ENCODE peak calls at places on chromosomes 4 and X, in five cellular contexts. R is pancreas, Y is fibroblast of the aortic adventitia, L is type B pancreatic cell, C is tibial artery. E is an unnamed sample.

GRCh38 chr4:112905728-112906127 is 143.7 kb upstream of the ANK2 start:
- DNase-seq in Y (no peak), R (no peak), L (no peak), C (no peak), E (no peak)

GRCh38 chr4:65669981-65670330 is 333 bp downstream of the EPHA5 start:
- DNase-seq in C (no peak), L (no peak), R (no peak), Y (no peak), E (no peak)

GRCh38 chr4:125111352-125111751 is 203.4 kb upstream of the FAT4 start:
- DNase-seq in C (no peak), R (no peak), Y (no peak), L (no peak), E (no peak)

GRCh38 chr4:180060159-180060889 is 2182.9 kb upstream of the TENM3 start:
- DNase-seq in C (no peak), Y (no peak), R (no peak), L (no peak), E (no peak)

GRCh38 chrX:110180928-110181310 is 137.0 kb downstream of the AMMECR1 start:
- DNase-seq in C (no peak), Y (peak; percentile 58), R (no peak), L (no peak), E (no peak)

GRCh38 chr4:13970349-13970748 is 342.8 kb upstream of the BOD1L1 start:
- DNase-seq in Y (no peak), R (no peak), L (no peak), C (no peak), E (no peak)

GRCh38 chr4:110142461-110142860 is 56.0 kb downstream of the ELOVL6 start:
- DNase-seq in C (no peak), Y (no peak), R (no peak), L (no peak), E (no peak)

GRCh38 chr4:48194986-48195773 is 61.1 kb upstream of the TXK start:
- DNase-seq in Y (no peak), C (no peak), R (no peak), L (no peak), E (no peak)

GRCh38 chrX:1248381-1249061 is 20.1 kb upstream of the CSF2RA start:
- DNase-seq in Y (no peak), R (no peak), L (no peak), C (no peak), E (no peak)

GRCh38 chr4:3836802-3837601 is 70.8 kb downstream of the ADRA2C start:
- DNase-seq in Y (no peak), L (no peak), C (no peak), R (no peak), E (no peak)

GRCh38 chrX:153761863-153762262 is 2.2 kb upstream of the PLXNB3 start:
- DNase-seq in R (no peak), C (no peak), L (no peak), Y (no peak), E (no peak)

GRCh38 chr4:64230709-64231310 is 178.4 kb downstream of the TECRL start:
- DNase-seq in R (no peak), L (no peak), Y (peak; percentile 6), C (no peak), E (no peak)

GRCh38 chr4:80133240-80133783 is 60.3 kb upstream of the ANTXR2 start:
- DNase-seq in R (no peak), L (no peak), C (no peak), Y (no peak), E (no peak)

GRCh38 chr4:184732126-184732525 is 1.8 kb downstream of the CENPU start:
- DNase-seq in C (no peak), Y (peak; percentile 17), L (no peak), R (no peak), E (no peak)

GRCh38 chr4:1644906-1645657 is 39.0 kb downstream of the FAM53A start:
- DNase-seq in C (no peak), Y (peak; percentile 43), L (no peak), R (no peak), E (peak; percentile 81)

DNA sequence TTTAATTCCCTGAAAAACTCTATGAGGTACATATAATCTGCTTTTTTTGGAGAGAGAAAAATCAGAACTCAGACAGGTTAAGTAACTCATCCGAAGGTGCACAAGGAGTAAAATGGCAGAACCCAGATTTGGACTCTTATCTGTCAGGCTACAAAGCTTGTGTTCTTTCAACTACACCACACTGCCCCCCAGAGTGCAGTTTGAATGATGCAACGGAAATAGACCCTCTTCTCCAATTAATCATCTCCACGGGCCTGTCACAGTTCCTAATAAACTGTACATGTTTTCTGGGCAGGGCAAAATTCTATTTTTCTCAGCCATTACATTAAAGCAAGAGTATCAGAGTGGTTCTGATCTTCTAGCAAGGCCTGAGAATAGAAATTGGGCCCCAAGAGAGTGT is 35.3 kb upstream of the DCX start:
- DNase-seq in R (no peak), C (no peak), L (no peak), Y (no peak), E (no peak)
- TF ChIP-seq CTCF in R (no peak), C (no peak), L (peak; percentile 74), Y (peak; percentile 12), E (peak; percentile 24)

GRCh38 chr4:122203407-122203806 is 51.3 kb downstream of the BLTP1 start:
- DNase-seq in L (no peak), C (no peak), R (no peak), Y (no peak), E (no peak)

DNA sequence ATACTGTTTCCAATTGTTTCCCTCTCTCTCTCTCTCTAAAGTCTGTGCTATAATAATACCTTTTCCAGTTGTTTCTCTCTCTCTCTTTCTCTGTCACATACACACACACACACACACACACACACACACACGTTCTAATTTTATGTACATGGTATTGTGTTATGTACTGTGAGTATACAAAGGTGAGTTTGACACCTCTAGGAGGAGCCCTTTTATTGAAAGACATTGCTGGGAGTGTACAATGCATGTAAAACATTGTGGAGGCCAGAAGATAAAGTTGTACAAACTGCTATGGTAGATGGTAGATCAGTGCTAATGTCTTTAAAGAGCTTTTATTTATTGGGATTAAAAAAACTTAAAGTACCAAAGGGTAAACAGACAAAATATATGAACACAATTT is 53.6 kb downstream of the BLTP1 start:
- DNase-seq in Y (no peak), R (no peak), L (no peak), C (no peak), E (no peak)
- TF ChIP-seq CTCF in Y (no peak), R (no peak), L (no peak), C (no peak), E (no peak)

GRCh38 chr4:151223465-151223864 is 53.5 kb upstream of the PRSS48 start:
- DNase-seq in R (no peak), Y (no peak), L (no peak), C (no peak), E (no peak)

GRCh38 chr4:151219091-151219490 is 57.9 kb upstream of the PRSS48 start:
- DNase-seq in Y (no peak), C (no peak), R (no peak), L (no peak), E (no peak)

GRCh38 chr4:151219938-151220337 is 57.0 kb upstream of the PRSS48 start:
- DNase-seq in C (no peak), R (no peak), L (no peak), Y (no peak), E (no peak)

GRCh38 chr4:151215295-151215694 is 61.7 kb upstream of the PRSS48 start:
- DNase-seq in C (no peak), R (no peak), Y (no peak), L (no peak), E (no peak)

DNA sequence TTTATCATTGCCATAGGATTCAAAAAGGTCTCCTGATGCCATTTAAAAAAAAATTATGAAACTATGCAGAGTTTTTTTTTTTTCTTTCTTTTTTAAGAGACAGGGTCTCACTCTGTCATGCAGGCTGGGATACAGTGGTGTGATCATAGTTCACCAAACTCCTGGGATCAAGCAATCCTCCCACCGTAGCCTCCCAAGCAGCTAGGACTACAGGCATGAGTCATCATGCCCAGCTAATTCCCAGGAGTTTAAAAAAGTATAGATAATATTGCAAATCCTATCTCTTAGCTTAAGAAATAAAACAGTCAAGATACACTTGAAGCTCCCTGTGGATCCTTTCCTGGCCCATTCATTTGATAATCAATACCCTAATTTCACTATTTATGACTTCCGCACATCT is 58.6 kb upstream of the PRSS48 start:
- DNase-seq in L (no peak), C (no peak), Y (peak; percentile 51), R (no peak), E (no peak)
- TF ChIP-seq CTCF in L (no peak), C (no peak), Y (no peak), R (no peak), E (no peak)

DNA sequence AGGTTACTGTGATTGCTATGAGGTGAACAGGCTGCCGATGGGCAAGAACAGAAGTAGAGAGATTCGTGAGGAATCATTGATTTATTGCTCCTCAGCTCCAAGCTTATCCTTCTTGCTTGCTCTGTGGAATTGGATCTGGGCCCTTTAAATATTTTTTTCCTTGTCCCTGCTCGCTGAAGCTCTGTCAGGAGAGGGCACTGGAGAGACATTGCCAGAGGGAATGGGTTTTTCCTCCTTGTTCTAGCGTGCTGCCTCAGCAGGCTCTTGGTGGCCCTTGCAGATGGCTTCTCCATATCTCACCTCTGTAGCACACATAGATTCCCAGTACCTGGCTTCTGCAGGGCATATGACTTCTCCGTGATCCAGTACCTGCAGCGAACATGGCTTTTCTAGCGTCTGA is 67.4 kb downstream of the CNGA2 start:
- DNase-seq in C (no peak), R (no peak), Y (peak; percentile 25), L (no peak), E (no peak)
- TF ChIP-seq CTCF in C (no peak), R (no peak), Y (peak; percentile 41), L (no peak), E (no peak)

DNA sequence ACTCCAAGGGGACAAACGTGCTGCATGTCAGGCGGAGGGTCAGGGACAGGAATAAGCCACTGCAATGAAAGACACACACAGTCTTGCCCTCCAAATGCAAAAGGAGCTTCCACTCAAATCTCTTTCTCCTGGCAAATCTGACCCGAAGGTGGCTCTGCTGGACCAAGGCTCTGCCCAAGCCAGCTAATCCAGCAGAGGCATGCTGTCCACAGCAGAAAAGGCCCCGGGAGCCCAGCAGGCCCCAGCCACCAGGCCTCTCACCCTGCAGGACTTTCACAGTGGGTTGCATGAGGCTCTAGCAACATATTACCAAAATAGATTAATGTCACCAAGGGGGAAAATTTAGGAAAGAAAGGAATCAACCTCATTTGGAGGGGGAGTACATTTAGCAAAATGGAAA is 628.6 kb downstream of the BCOR start:
- DNase-seq in R (no peak), C (no peak), Y (no peak), L (no peak), E (no peak)
- TF ChIP-seq CTCF in R (no peak), C (no peak), Y (no peak), L (no peak), E (no peak)

DNA sequence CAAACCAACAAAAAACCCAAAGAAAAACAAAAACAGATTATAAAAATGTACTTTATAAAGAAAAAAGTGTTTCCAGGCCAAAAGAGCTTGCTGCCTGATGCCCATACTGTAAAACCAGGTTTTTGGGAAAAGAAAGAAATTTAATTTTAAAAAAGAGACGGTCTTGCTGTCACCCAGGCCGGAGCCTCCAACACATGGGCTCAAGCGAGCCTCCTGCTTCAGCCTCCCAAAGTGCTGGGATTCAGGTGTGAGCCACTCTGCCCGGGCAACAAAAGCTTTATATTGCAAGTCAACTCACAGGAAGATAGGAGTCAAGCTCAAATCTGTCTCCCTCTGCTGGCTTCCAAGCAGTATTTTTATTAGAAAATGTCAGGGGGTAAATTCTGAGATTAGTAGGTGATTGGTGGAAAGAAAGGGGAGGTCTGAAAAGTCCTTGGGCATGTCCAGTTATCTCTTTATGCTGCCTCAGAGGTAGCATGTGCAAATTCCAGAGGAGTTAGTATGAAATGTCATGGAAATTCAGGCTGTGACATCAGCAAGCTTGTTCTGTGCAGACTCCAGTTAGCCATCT is 39.4 kb downstream of the MGST2 start:
- DNase-seq in Y (peak; percentile 27), C (no peak), L (no peak), R (no peak), E (no peak)
- TF ChIP-seq CTCF in Y (no peak), C (no peak), L (peak; percentile 58), R (no peak), E (no peak)